ENCODE peak calls at places on chromosome 11, in six cellular contexts. S, K, Z, I, V and M are unnamed samples.

GRCh38 chr11:121070951-121071350 is 30.1 kb upstream of the TECTA start:
- DNase-seq in S (no peak), Z (no peak), K (no peak), V (no peak), I (no peak), M (no peak)

GRCh38 chr11:69104212-69104855 is 51.4 kb upstream of the SMIM38 start:
- DNase-seq in K (no peak), S (no peak), I (no peak), V (no peak), Z (no peak), M (peak; percentile 58)

GRCh38 chr11:2524446-2525165 is 79.8 kb downstream of the KCNQ1 start:
- DNase-seq in S (no peak), Z (no peak), I (peak; percentile 39), K (peak; percentile 41), V (peak; percentile 8), M (peak; percentile 50)

GRCh38 chr11:10302294-10302743 is 2.6 kb upstream of the ADM start:
- DNase-seq in S (no peak), V (no peak), Z (no peak), I (no peak), K (no peak), M (peak; percentile 64)

GRCh38 chr11:117930208-117930570 is 987 bp upstream of the TMPRSS13 start:
- DNase-seq in S (no peak), V (no peak), I (peak; percentile 22), K (no peak), Z (no peak), M (no peak)

GRCh38 chr11:105181100-105181499 is 41.5 kb upstream of the CARD18 start:
- DNase-seq in I (no peak), V (no peak), Z (peak; percentile 20), S (no peak), K (no peak), M (no peak)

GRCh38 chr11:114208371-114208770 is 87.8 kb upstream of the NNMT start:
- DNase-seq in S (no peak), V (no peak), K (no peak), I (no peak), Z (peak; percentile 14), M (no peak)

GRCh38 chr11:21582791-21583190 is 610.1 kb upstream of the ANO5 start:
- DNase-seq in S (no peak), I (no peak), K (no peak), Z (no peak), V (no peak), M (no peak)

GRCh38 chr11:106552694-106553203 is 465.5 kb downstream of the GUCY1A2 start:
- DNase-seq in S (peak; percentile 2), I (no peak), Z (no peak), K (no peak), V (no peak), M (no peak)

GRCh38 chr11:117932987-117933386 is 3.8 kb upstream of the TMPRSS13 start:
- DNase-seq in K (no peak), S (no peak), V (no peak), Z (no peak), I (peak; percentile 3), M (no peak)

GRCh38 chr11:1863352-1864215 is 10.7 kb downstream of the LSP1 start:
- DNase-seq in I (peak; percentile 85), S (peak; percentile 29), V (peak; percentile 66), Z (no peak), K (peak; percentile 86), M (peak; percentile 90)

GRCh38 chr11:28961726-28962125 is 853.5 kb downstream of the METTL15 start:
- DNase-seq in K (no peak), V (no peak), I (no peak), Z (no peak), S (no peak), M (no peak)

GRCh38 chr11:123690490-123690889 is 36.1 kb upstream of the SCN3B start:
- DNase-seq in V (no peak), S (no peak), K (no peak), I (no peak), Z (no peak), M (no peak)

GRCh38 chr11:28505216-28505615 is 397.0 kb downstream of the METTL15 start:
- DNase-seq in Z (no peak), S (no peak), V (no peak), I (no peak), K (no peak), M (no peak)

GRCh38 chr11:70517996-70518907 is 119.9 kb downstream of the CTTN start:
- DNase-seq in K (peak; percentile 31), V (no peak), Z (no peak), S (no peak), I (no peak), M (no peak)

GRCh38 chr11:76184551-76184993 is 21.7 kb downstream of the WNT11 start:
- DNase-seq in K (peak; percentile 70), S (no peak), V (no peak), I (no peak), Z (no peak), M (no peak)

GRCh38 chr11:79406376-79406775 is 34.5 kb downstream of the TENM4 start:
- DNase-seq in S (no peak), V (no peak), K (no peak), I (no peak), Z (peak; percentile 8), M (no peak)

GRCh38 chr11:99937330-99937729 is 749.8 kb upstream of the ARHGAP42 start:
- DNase-seq in V (no peak), S (no peak), K (no peak), I (no peak), Z (no peak), M (no peak)

GRCh38 chr11:9974375-9974774 is 310.5 kb downstream of the SWAP70 start:
- DNase-seq in V (no peak), I (no peak), S (no peak), Z (no peak), K (no peak), M (no peak)

GRCh38 chr11:34637303-34637702 is 16.4 kb downstream of the EHF start:
- DNase-seq in Z (no peak), K (no peak), V (no peak), S (no peak), I (no peak), M (no peak)

GRCh38 chr11:65615950-65616574 is 486 bp downstream of the PCNX3 start:
- DNase-seq in I (no peak), K (peak; percentile 89), V (no peak), S (peak; percentile 47), Z (peak; percentile 42), M (peak; percentile 94)

GRCh38 chr11:102345923-102346322 is 1.1 kb upstream of the BIRC2 start:
- DNase-seq in I (no peak), K (no peak), Z (no peak), V (no peak), S (peak; percentile 64), M (no peak)

GRCh38 chr11:31903225-31904074 is 92.3 kb upstream of the PAX6 start:
- DNase-seq in S (no peak), K (no peak), V (no peak), I (no peak), Z (no peak), M (no peak)

GRCh38 chr11:65496304-65497140 is 2.3 kb upstream of the MALAT1 start:
- DNase-seq in V (no peak), K (no peak), S (no peak), Z (no peak), I (no peak), M (no peak)

DNA sequence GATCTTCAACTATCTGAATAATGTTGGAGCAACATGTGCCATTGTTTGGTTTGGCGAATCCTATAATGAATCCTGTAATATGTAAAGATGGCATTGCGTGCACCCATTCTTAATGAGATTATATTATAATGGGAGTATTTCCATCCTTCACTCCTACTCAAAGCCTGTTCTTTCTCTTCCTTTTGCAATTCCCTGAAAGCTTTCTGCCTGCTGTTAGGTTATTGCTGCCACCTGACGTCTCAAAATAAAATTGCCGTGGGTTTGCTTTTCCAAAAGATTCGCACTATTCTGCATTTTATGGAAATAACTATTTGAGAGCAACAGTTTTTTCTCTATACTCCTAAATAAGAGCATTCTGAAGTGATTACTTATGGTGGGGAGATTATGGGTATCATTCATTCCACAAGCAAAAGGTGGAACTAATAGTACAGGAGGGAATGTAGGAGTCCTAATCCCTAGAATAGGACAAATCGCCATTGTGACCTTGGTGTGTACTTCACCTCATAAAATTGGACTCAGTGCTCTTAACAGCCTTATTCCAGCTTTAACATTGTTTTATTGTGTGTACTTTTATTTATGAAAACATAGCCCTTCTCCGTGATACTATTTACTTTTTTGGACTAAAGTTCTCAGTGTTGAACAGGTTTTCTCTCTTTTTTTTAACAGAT is 69.6 kb upstream of the ALKBH3 start:
- DNase-seq in S (no peak), V (no peak), I (no peak), Z (no peak), K (no peak), M (no peak)
- TF ChIP-seq CTCF in S (no peak), V (peak; percentile 38), I (no peak), Z (no peak), K (peak; percentile 65), M (no peak)

DNA sequence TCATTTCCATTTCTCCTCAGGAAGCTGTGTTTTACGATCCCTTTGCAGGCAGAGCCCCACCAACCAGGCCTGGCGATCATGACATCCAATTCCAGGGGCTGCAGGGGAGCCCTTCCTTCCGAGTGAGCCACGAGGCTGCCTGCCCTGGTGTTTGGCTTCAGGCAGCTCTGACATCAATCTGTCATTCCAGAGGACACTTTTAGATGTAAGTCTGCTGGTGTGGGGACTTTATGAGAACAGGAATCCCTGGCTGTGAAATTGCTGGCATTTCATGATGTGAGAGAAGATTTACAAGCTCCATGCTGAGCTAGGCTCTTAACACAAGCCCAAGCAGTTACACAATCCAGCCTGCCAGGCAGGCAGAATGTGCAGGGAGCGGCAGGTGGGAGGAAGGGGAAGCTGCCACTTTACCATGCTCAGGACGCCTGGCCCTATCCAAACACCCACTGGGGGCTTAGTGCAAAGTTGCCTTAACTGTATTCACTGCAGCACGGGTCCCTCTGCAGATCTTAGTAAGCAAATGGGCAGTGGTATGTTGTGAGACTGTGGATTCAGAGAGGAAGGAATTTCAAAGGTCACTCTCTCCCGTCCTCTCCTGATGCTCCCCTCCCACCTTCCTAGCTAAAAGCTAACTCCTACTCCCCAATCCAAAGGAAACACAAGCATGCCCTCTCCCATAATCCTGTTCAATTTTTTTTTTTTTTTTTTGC is 43.4 kb upstream of the MICAL2 start:
- DNase-seq in I (no peak), S (peak; percentile 50), V (peak; percentile 67), K (no peak), Z (peak; percentile 86), M (no peak)
- TF ChIP-seq POLR2AphosphoS5 in I (no peak), S (no peak), V (peak; percentile 82), K (no peak), Z (peak; percentile 32), M (peak; percentile 50)

GRCh38 chr11:132831272-132831671 is 701.0 kb downstream of the OPCML start:
- DNase-seq in V (no peak), S (no peak), I (no peak), K (no peak), Z (no peak), M (no peak)
- TF ChIP-seq CTCF in V (no peak), S (no peak), I (no peak), K (no peak), Z (no peak), M (no peak)

DNA sequence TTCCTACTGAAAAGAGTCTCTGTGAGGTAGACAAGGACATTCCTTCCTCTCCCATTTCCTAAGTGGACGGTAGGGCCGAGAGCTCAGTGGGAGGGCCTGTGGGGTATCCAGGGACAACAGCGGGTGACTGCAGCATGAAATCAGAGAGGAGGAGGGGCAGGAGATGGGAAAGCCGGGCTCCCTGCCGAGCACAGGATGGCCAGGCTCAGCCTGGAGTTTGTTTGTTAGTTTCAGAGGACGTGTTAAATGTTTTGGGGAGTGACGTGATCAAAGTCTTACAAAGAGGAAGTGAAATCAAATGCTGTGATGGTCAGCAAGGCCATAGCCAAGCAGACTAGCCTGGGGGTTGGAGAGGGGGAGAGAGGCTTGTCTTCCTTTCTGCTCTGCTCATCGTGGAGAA is 152.7 kb downstream of the ADAMTS15 start:
- DNase-seq in V (peak; percentile 63), K (no peak), S (no peak), Z (no peak), I (no peak), M (peak; percentile 35)
- TF ChIP-seq POLR2AphosphoS5 in V (peak; percentile 26), K (no peak), S (no peak), Z (no peak), I (no peak), M (no peak)